ENCODE peak calls at places on chromosomes 12 and 14, in nine cellular contexts. H, S, M, W, D, L, O, B and V are unnamed samples.

GRCh38 chr12:105945935-105946334 is 192.8 kb downstream of the NUAK1 start:
- DNase-seq in H (no peak), S (no peak), M (no peak), W (no peak), D (no peak), L (no peak), O (no peak), B (no peak), V (no peak)

GRCh38 chr12:55683676-55684075 is 24.0 kb downstream of the ITGA7 start:
- DNase-seq in H (no peak), S (no peak), M (no peak), W (no peak), D (no peak), L (no peak), O (no peak), B (no peak), V (no peak)

GRCh38 chr12:6828671-6829531 is 694 bp downstream of the P3H3 start:
- DNase-seq in H (no peak), S (no peak), M (no peak), W (peak), D (peak), L (peak), O (peak), B (peak), V (peak)

GRCh38 chr12:54294152-54294913 is 6.5 kb downstream of the NFE2 start:
- DNase-seq in H (peak), S (no peak), M (peak), W (peak), D (peak), L (peak), O (peak), B (peak), V (peak)

GRCh38 chr12:57603758-57604453 is 718 bp upstream of the DTX3 start:
- DNase-seq in H (peak), S (no peak), M (no peak), W (peak), D (no peak), L (peak), O (no peak), B (peak), V (no peak)

GRCh38 chr14:93007225-93007997 is 84.5 kb downstream of the CHGA start:
- DNase-seq in H (peak), S (no peak), M (no peak), W (no peak), D (peak), L (peak), O (no peak), B (no peak), V (no peak)

GRCh38 chr12:21169878-21170472 is 39.0 kb downstream of the SLCO1B1 start:
- DNase-seq in H (peak), S (peak), M (peak), W (peak), D (peak), L (peak), O (peak), B (peak), V (peak)

GRCh38 chr12:15689751-15690191 is 99.4 kb downstream of the EPS8 start:
- DNase-seq in H (peak), S (peak), M (no peak), W (no peak), D (no peak), L (no peak), O (no peak), B (no peak), V (no peak)

GRCh38 chr14:37622231-37622923 is 26.9 kb downstream of the TTC6 start:
- DNase-seq in H (no peak), S (no peak), M (no peak), W (peak), D (no peak), L (peak), O (no peak), B (peak), V (peak)

GRCh38 chr12:105352940-105353635 is 22.6 kb downstream of the C12orf75 start:
- DNase-seq in H (peak), S (no peak), M (no peak), W (peak), D (no peak), L (no peak), O (no peak), B (no peak), V (peak)

GRCh38 chr12:97151481-97151880 is 244.4 kb downstream of the NEDD1 start:
- DNase-seq in H (peak), S (no peak), M (no peak), W (no peak), D (no peak), L (no peak), O (no peak), B (no peak), V (no peak)

DNA sequence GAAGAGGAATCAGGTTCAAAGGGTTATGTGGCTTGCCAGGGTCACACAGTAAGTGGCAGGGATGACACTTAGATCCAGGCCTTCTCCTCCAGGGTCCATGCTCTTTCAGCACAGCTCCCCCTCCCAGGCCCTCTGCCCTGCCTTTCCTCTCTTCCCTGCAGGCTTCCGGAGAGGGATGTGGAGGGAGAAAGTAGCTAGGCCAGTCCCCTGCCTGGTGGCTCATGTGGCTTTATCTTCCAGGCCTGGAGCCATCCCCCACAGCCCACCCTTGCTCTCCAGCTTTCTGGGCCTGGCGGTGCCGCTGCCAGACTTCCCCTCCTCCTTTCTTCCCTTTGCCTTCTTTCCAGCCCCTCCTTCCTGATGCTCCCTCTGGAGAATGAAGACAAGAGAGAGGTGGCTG is 1.7 kb downstream of the PSMB11 start:
- DNase-seq in H (no peak), S (no peak), M (no peak), W (no peak), D (no peak), L (no peak), O (peak), B (no peak), V (peak)
- H2AFZ ChIP-seq in H (no peak), S (no peak), M (no peak), W (no peak), D (no peak), L (no peak), O (no peak), B (no peak), V (peak)

DNA sequence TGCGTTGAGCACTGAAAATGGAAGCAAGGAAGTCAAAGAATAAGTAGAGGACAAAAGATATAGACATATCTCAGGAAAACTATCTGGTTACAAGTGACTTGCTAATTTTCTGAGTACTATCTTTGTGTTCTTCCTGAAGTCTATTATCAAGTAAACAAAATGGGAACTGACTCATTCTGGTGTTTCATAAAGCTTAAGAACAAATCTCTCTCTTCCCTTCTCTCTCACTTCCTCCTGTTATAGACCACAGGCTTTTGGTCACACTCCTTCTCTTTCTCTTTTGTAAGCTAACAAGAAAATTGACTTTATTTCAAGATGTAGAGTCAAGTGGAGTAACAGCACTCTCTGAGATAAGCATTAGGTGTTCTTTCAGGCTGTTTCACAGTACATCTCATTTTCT is 406.6 kb upstream of the SYT1 start:
- DNase-seq in H (peak), S (no peak), M (peak), W (no peak), D (peak), L (peak), O (no peak), B (no peak), V (no peak)
- TF ChIP-seq EZH2phosphoT487 in H (no peak), S (no peak), M (no peak), W (no peak), D (no peak), L (no peak), O (no peak), B (no peak), V (no peak)

GRCh38 chr12:47912575-47912974 is 7.8 kb upstream of the VDR start:
- DNase-seq in H (no peak), S (no peak), M (no peak), W (no peak), D (no peak), L (no peak), O (no peak), B (no peak), V (no peak)
- H2AFZ ChIP-seq in H (no peak), S (no peak), M (no peak), W (no peak), D (no peak), L (no peak), O (no peak), B (no peak), V (no peak)

DNA sequence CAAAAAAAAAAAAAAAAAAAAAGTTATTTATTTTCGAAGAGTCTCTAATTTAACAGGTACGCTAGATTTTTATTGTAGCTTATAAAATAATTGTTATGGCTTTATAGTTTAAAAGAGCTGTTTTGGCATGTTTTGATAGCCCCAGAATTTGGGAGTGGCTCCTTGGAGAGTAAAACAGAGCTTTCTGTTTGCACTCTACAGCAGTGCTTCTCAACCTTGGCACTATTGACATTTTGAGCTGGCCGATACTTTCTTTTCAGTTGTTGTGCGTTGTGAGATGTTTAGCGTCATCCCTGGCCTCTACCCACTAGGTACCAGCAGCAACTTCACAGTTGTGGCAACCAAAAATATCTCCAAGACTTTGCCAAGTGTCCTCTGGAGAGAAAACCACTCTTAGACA is 30.6 kb downstream of the PLBD1 start:
- DNase-seq in H (no peak), S (no peak), M (no peak), W (no peak), D (no peak), L (no peak), O (no peak), B (no peak), V (no peak)
- TF ChIP-seq EZH2phosphoT487 in H (no peak), S (no peak), M (no peak), W (no peak), D (no peak), L (no peak), O (no peak), B (no peak), V (no peak)

GRCh38 chr14:103890836-103891666 is 37.2 kb upstream of the TDRD9 start:
- DNase-seq in H (no peak), S (no peak), M (no peak), W (no peak), D (no peak), L (no peak), O (peak), B (no peak), V (no peak)
- H2AFZ ChIP-seq in H (no peak), S (no peak), M (no peak), W (no peak), D (no peak), L (no peak), O (no peak), B (no peak), V (no peak)

GRCh38 chr12:12734561-12735071 is 17.4 kb downstream of the CDKN1B start:
- DNase-seq in H (no peak), S (no peak), M (no peak), W (no peak), D (no peak), L (no peak), O (no peak), B (no peak), V (no peak)
- TF ChIP-seq EZH2phosphoT487 in H (no peak), S (no peak), M (no peak), W (no peak), D (no peak), L (no peak), O (no peak), B (no peak), V (no peak)